ENCODE peak calls at places on chromosomes 13 and 19, in six cellular contexts. J is WTC11, U is neural crest cell, S is GM20000, N is IMR-90, E is thoracic aorta. G is an unnamed sample.

GRCh38 chr13:27921421-27921960 is 1.7 kb downstream of the PDX1 start:
- DNase-seq in J (peak; percentile 28), U (no peak), S (peak; percentile 66), N (no peak), E (no peak), G (no peak)

GRCh38 chr13:112711528-112712265 is 21.9 kb downstream of the ATP11A start:
- DNase-seq in J (peak; percentile 74), U (peak; percentile 31), S (peak; percentile 66), N (peak; percentile 98), E (peak; percentile 74), G (peak; percentile 93)

GRCh38 chr19:16200776-16201391 is 3.2 kb downstream of the AP1M1 start:
- DNase-seq in J (no peak), U (no peak), S (no peak), N (no peak), E (no peak), G (no peak)

GRCh38 chr19:2199215-2199614 is 35.5 kb downstream of the DOT1L start:
- DNase-seq in J (peak; percentile 62), U (peak; percentile 13), S (peak; percentile 68), N (no peak), E (no peak), G (no peak)

GRCh38 chr13:22235950-22236290 is 565.0 kb downstream of the FGF9 start:
- DNase-seq in J (peak; percentile 51), U (no peak), S (no peak), N (no peak), E (no peak), G (no peak)

GRCh38 chr19:1041835-1042685 is 2.2 kb downstream of the ABCA7 start:
- DNase-seq in J (no peak), U (no peak), S (no peak), N (no peak), E (no peak), G (no peak)

GRCh38 chr19:23957660-23958281 is 43.1 kb downstream of the ZNF726 start:
- DNase-seq in J (no peak), U (no peak), S (no peak), N (peak; percentile 82), E (no peak), G (peak; percentile 27)

GRCh38 chr19:43450545-43450997 is 14.8 kb downstream of the LYPD3 start:
- DNase-seq in J (no peak), U (no peak), S (no peak), N (peak; percentile 79), E (no peak), G (no peak)

GRCh38 chr13:45194081-45194939 is 6.5 kb downstream of the KCTD4 start:
- DNase-seq in J (peak; percentile 41), U (no peak), S (no peak), N (peak; percentile 34), E (no peak), G (peak; percentile 31)

DNA sequence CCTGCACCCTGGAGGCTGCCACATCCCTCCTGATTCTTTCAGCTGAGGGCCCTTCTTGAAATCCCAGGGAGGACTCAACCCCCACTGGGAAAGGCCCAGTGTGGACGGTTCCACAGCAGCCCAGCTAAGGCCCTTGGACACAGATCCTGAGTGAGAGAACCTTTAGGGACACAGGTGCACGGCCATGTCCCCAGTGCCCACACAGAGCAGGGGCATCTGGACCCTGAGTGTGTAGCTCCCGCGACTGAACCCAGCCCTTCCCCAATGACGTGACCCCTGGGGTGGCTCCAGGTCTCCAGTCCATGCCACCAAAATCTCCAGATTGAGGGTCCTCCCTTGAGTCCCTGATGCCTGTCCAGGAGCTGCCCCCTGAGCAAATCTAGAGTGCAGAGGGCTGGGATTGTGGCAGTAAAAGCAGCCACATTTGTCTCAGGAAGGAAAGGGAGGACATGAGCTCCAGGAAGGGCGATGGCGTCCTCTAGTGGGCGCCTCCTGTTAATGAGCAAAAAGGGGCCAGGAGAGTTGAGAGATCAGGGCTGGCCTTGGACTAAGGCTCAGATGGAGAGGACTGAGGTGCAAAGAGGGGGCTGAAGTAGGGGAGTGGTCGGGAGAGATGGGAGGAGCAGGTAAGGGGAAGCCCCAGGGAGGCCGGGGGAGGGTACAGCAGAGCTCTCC is 6.9 kb upstream of the CEACAM5 start:
- DNase-seq in J (peak; percentile 73), U (no peak), S (no peak), N (no peak), E (no peak), G (no peak)
- TF ChIP-seq CTCF in J (peak; percentile 61), U (no peak), S (peak; percentile 25), N (no peak), E (no peak), G (no peak)

GRCh38 chr19:58021541-58022282 is 12.1 kb upstream of the ZSCAN1 start:
- DNase-seq in J (peak; percentile 84), U (peak; percentile 29), S (no peak), N (peak; percentile 40), E (peak; percentile 42), G (no peak)
- TF ChIP-seq CTCF in J (peak; percentile 74), U (peak; percentile 59), S (no peak), N (peak; percentile 42), E (peak; percentile 68), G (peak; percentile 32)

GRCh38 chr19:28838909-28839308 is 374.0 kb downstream of the UQCRFS1 start:
- DNase-seq in J (no peak), U (no peak), S (no peak), N (no peak), E (no peak), G (no peak)

GRCh38 chr19:28840891-28841290 is 372.1 kb downstream of the UQCRFS1 start:
- DNase-seq in J (no peak), U (no peak), S (no peak), N (no peak), E (no peak), G (no peak)

GRCh38 chr19:28841531-28841930 is 371.4 kb downstream of the UQCRFS1 start:
- DNase-seq in J (no peak), U (no peak), S (no peak), N (no peak), E (no peak), G (no peak)

GRCh38 chr19:28836366-28836765 is 376.6 kb downstream of the UQCRFS1 start:
- DNase-seq in J (no peak), U (no peak), S (no peak), N (no peak), E (no peak), G (no peak)

GRCh38 chr19:28839455-28839854 is 373.5 kb downstream of the UQCRFS1 start:
- DNase-seq in J (no peak), U (no peak), S (no peak), N (no peak), E (no peak), G (no peak)
- TF ChIP-seq CTCF in J (no peak), U (no peak), S (no peak), N (no peak), E (no peak), G (no peak)

DNA sequence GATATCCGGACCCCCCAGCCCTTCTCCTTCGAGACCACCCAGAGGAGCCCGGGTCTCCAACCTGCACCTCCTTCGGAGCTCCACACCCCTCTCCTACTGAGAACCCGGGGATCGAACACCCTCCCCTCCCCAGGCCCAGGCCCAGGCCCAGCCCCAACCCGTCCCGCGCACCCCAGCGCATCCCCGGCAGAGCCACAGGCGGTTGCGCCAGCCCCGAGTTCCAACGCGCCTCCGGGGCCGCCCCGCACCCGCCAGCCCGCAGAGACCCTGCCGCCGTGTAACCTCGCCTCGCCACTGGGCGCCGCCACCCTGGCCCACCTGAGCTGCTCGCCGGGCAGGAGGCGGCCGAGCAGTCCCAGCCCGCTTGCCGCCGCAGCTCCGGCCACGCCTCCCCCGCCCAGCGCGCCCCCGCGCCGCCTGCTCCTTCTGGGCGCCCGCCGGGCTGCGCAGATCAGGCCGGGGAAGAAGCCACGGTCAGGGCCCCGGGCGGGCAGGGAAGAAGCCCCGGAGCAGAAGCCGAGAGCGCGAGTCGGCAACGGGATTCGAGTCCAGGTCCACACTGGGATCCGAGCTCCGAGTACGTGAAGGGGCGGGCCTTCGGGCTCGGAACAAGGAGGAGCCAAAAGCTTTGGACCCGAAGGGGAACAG is at the start of gene MBOAT7:
- DNase-seq in J (no peak), U (no peak), S (peak; percentile 92), N (no peak), E (no peak), G (no peak)
- TF ChIP-seq CTCF in J (no peak), U (peak; percentile 48), S (peak; percentile 59), N (peak; percentile 38), E (peak; percentile 36), G (no peak)

GRCh38 chr13:51583875-51584730 is at the start of gene WDFY2:
- DNase-seq in J (peak; percentile 99), U (peak; percentile 99), S (peak; percentile 97), N (peak; percentile 100), E (peak; percentile 99), G (peak; percentile 100)

GRCh38 chr13:51583469-51583874 is 790 bp upstream of the WDFY2 start:
- DNase-seq in J (no peak), U (no peak), S (no peak), N (no peak), E (no peak), G (no peak)

GRCh38 chr13:51585696-51586095 is 1.4 kb downstream of the WDFY2 start:
- DNase-seq in J (no peak), U (no peak), S (no peak), N (peak; percentile 62), E (no peak), G (no peak)

GRCh38 chr13:51585234-51585672 is 991 bp downstream of the WDFY2 start:
- DNase-seq in J (no peak), U (no peak), S (no peak), N (peak; percentile 24), E (no peak), G (no peak)

GRCh38 chr13:51584731-51585191 is 499 bp downstream of the WDFY2 start:
- DNase-seq in J (peak; percentile 72), U (peak; percentile 53), S (peak; percentile 70), N (peak; percentile 37), E (peak; percentile 15), G (no peak)
- TF ChIP-seq CTCF in J (no peak), U (peak; percentile 21), S (no peak), N (no peak), E (no peak), G (peak; percentile 8)

GRCh38 chr13:65653548-65654078 is 1576.5 kb downstream of the PCDH9 start:
- DNase-seq in J (no peak), U (no peak), S (no peak), N (no peak), E (no peak), G (no peak)

GRCh38 chr13:65660696-65661095 is 1569.4 kb downstream of the PCDH9 start:
- DNase-seq in J (no peak), U (no peak), S (no peak), N (peak; percentile 22), E (no peak), G (no peak)

DNA sequence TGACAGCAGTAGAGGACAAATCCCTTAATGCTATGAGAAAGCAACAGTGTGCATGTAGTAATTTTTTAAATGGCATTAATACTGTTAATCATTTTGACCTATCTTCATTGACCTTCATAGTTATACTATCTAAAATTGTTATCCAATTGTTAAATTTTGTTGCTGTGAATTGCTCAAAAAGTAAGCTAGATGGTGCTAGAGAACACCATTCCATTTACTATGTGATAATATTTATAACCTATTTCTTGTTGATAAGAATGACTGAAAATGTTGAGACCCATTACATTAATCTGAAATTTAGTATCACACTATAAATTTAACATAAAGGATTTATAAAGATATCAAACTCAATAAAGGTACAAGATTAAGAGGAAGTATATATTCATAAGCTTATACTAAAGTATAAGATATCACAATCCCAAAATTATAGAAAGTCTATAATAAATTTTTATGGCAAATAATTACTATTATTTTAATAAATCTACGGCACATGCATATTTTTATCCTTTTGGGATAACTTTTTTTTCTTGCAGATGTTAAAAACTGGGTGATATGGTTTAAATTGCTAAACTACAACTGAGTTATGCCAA is 1573.3 kb downstream of the PCDH9 start:
- DNase-seq in J (no peak), U (no peak), S (peak; percentile 2), N (peak; percentile 30), E (no peak), G (no peak)
- TF ChIP-seq CTCF in J (no peak), U (peak; percentile 76), S (peak; percentile 26), N (peak; percentile 76), E (peak; percentile 38), G (peak; percentile 43)